ENCODE peak calls at places on chromosome 12, in four cellular contexts. One of them, this sample, is unnamed.
A peak's percentile ranks its signal among the peaks of the same experiment; 100 is the strongest.

GRCh38 chr12:89390802-89391673 is 38.7 kb upstream of the DUSP6 start:
- DNase-seq in amniotic stem cell: no peak
- DNase-seq in tibial nerve: no peak
- DNase-seq in stimulated activated CD4-positive, alpha-beta T cell treated with anti-CD3 and anti-CD28 coated beads, Interleukin-4, amount 100 ng/mL, for 48 hours: no peak
- DNase-seq in this sample: no peak

GRCh38 chr12:115155665-115156645 is 472.0 kb upstream of the TBX3 start:
- DNase-seq in amniotic stem cell: peak; percentile 19
- DNase-seq in tibial nerve: no peak
- DNase-seq in stimulated activated CD4-positive, alpha-beta T cell treated with anti-CD3 and anti-CD28 coated beads, Interleukin-4, amount 100 ng/mL, for 48 hours: no peak
- DNase-seq in this sample: no peak

GRCh38 chr12:84787253-84787652 is 125.3 kb downstream of the SLC6A15 start:
- DNase-seq in amniotic stem cell: no peak
- DNase-seq in tibial nerve: no peak
- DNase-seq in stimulated activated CD4-positive, alpha-beta T cell treated with anti-CD3 and anti-CD28 coated beads, Interleukin-4, amount 100 ng/mL, for 48 hours: no peak
- DNase-seq in this sample: no peak

GRCh38 chr12:14256555-14257169 is 108.8 kb upstream of the ATF7IP start:
- DNase-seq in amniotic stem cell: peak; percentile 68
- DNase-seq in tibial nerve: peak; percentile 72
- DNase-seq in stimulated activated CD4-positive, alpha-beta T cell treated with anti-CD3 and anti-CD28 coated beads, Interleukin-4, amount 100 ng/mL, for 48 hours: peak; percentile 72
- DNase-seq in this sample: peak; percentile 75

GRCh38 chr12:26566670-26567069 is 266.3 kb downstream of the ITPR2 start:
- DNase-seq in amniotic stem cell: no peak
- DNase-seq in tibial nerve: no peak
- DNase-seq in stimulated activated CD4-positive, alpha-beta T cell treated with anti-CD3 and anti-CD28 coated beads, Interleukin-4, amount 100 ng/mL, for 48 hours: no peak
- DNase-seq in this sample: no peak

GRCh38 chr12:29546000-29546399 is 48.5 kb upstream of the OVCH1 start:
- DNase-seq in amniotic stem cell: no peak
- DNase-seq in tibial nerve: no peak
- DNase-seq in stimulated activated CD4-positive, alpha-beta T cell treated with anti-CD3 and anti-CD28 coated beads, Interleukin-4, amount 100 ng/mL, for 48 hours: no peak
- DNase-seq in this sample: no peak

GRCh38 chr12:29283969-29284368 is 97.0 kb downstream of the ERGIC2 start:
- DNase-seq in amniotic stem cell: no peak
- DNase-seq in tibial nerve: no peak
- DNase-seq in stimulated activated CD4-positive, alpha-beta T cell treated with anti-CD3 and anti-CD28 coated beads, Interleukin-4, amount 100 ng/mL, for 48 hours: no peak
- DNase-seq in this sample: no peak

GRCh38 chr12:124592050-124592449 is 24.6 kb upstream of the NCOR2 start:
- DNase-seq in amniotic stem cell: no peak
- DNase-seq in tibial nerve: no peak
- DNase-seq in stimulated activated CD4-positive, alpha-beta T cell treated with anti-CD3 and anti-CD28 coated beads, Interleukin-4, amount 100 ng/mL, for 48 hours: no peak
- DNase-seq in this sample: no peak

GRCh38 chr12:81610955-81611889 is 147.9 kb downstream of the PPFIA2 start:
- DNase-seq in amniotic stem cell: no peak
- DNase-seq in tibial nerve: no peak
- DNase-seq in stimulated activated CD4-positive, alpha-beta T cell treated with anti-CD3 and anti-CD28 coated beads, Interleukin-4, amount 100 ng/mL, for 48 hours: no peak
- DNase-seq in this sample: no peak

GRCh38 chr12:27703720-27704452 is 6.7 kb upstream of the MRPS35 start:
- DNase-seq in amniotic stem cell: peak; percentile 79
- DNase-seq in tibial nerve: peak; percentile 34
- DNase-seq in stimulated activated CD4-positive, alpha-beta T cell treated with anti-CD3 and anti-CD28 coated beads, Interleukin-4, amount 100 ng/mL, for 48 hours: peak; percentile 66
- DNase-seq in this sample: peak; percentile 57

GRCh38 chr12:67714648-67715047 is 66.1 kb downstream of the DYRK2 start:
- DNase-seq in amniotic stem cell: no peak
- DNase-seq in tibial nerve: no peak
- DNase-seq in stimulated activated CD4-positive, alpha-beta T cell treated with anti-CD3 and anti-CD28 coated beads, Interleukin-4, amount 100 ng/mL, for 48 hours: no peak
- DNase-seq in this sample: no peak

GRCh38 chr12:76117067-76117691 is 32.7 kb upstream of the NAP1L1 start:
- DNase-seq in amniotic stem cell: no peak
- DNase-seq in tibial nerve: no peak
- DNase-seq in stimulated activated CD4-positive, alpha-beta T cell treated with anti-CD3 and anti-CD28 coated beads, Interleukin-4, amount 100 ng/mL, for 48 hours: no peak
- DNase-seq in this sample: no peak

GRCh38 chr12:118603610-118604361 is 227.4 kb downstream of the SUDS3 start:
- DNase-seq in amniotic stem cell: no peak
- DNase-seq in tibial nerve: no peak
- DNase-seq in stimulated activated CD4-positive, alpha-beta T cell treated with anti-CD3 and anti-CD28 coated beads, Interleukin-4, amount 100 ng/mL, for 48 hours: no peak
- DNase-seq in this sample: no peak

GRCh38 chr12:100447405-100447804 is 26.3 kb upstream of the NR1H4 start:
- DNase-seq in amniotic stem cell: no peak
- DNase-seq in tibial nerve: no peak
- DNase-seq in stimulated activated CD4-positive, alpha-beta T cell treated with anti-CD3 and anti-CD28 coated beads, Interleukin-4, amount 100 ng/mL, for 48 hours: no peak
- DNase-seq in this sample: no peak

GRCh38 chr12:12715459-12716150 is 1.6 kb upstream of the CDKN1B start:
- DNase-seq in amniotic stem cell: no peak
- DNase-seq in tibial nerve: no peak
- DNase-seq in stimulated activated CD4-positive, alpha-beta T cell treated with anti-CD3 and anti-CD28 coated beads, Interleukin-4, amount 100 ng/mL, for 48 hours: no peak
- DNase-seq in this sample: peak; percentile 63

GRCh38 chr12:18430425-18431048 is 169.2 kb downstream of the PIK3C2G start:
- DNase-seq in amniotic stem cell: no peak
- DNase-seq in tibial nerve: peak; percentile 12
- DNase-seq in stimulated activated CD4-positive, alpha-beta T cell treated with anti-CD3 and anti-CD28 coated beads, Interleukin-4, amount 100 ng/mL, for 48 hours: no peak
- DNase-seq in this sample: peak; percentile 25

GRCh38 chr12:65292241-65292640 is 13.8 kb downstream of the MSRB3 start:
- DNase-seq in amniotic stem cell: no peak
- DNase-seq in tibial nerve: no peak
- DNase-seq in stimulated activated CD4-positive, alpha-beta T cell treated with anti-CD3 and anti-CD28 coated beads, Interleukin-4, amount 100 ng/mL, for 48 hours: no peak
- DNase-seq in this sample: no peak

GRCh38 chr12:75489613-75490210 is 9.2 kb downstream of the GLIPR1 start:
- DNase-seq in amniotic stem cell: peak; percentile 27
- DNase-seq in tibial nerve: no peak
- DNase-seq in stimulated activated CD4-positive, alpha-beta T cell treated with anti-CD3 and anti-CD28 coated beads, Interleukin-4, amount 100 ng/mL, for 48 hours: no peak
- DNase-seq in this sample: no peak

GRCh38 chr12:57724003-57724935 is 14.3 kb downstream of the AGAP2 start:
- DNase-seq in amniotic stem cell: no peak
- DNase-seq in tibial nerve: no peak
- DNase-seq in stimulated activated CD4-positive, alpha-beta T cell treated with anti-CD3 and anti-CD28 coated beads, Interleukin-4, amount 100 ng/mL, for 48 hours: no peak
- DNase-seq in this sample: no peak

This sample was measured in mucosa of descending colon.